ENCODE peak calls at places on chromosomes 13 and 19, in six cellular contexts. One of them, this sample, is unnamed.

GRCh38 chr19:49809155-49809986 is 3.7 kb downstream of the FUZ start:
- DNase-seq in trophoblast cell: no peak
- DNase-seq in neuronal stem cell: no peak
- DNase-seq in IMR-90: no peak
- DNase-seq in H1: no peak
- DNase-seq in mesenchymal stem cell: peak
- DNase-seq in this sample: peak

GRCh38 chr13:45775401-45775963 is 73.4 kb downstream of the CBY2 start:
- DNase-seq in neuronal stem cell: no peak
- DNase-seq in IMR-90: no peak
- DNase-seq in H1: no peak
- DNase-seq in mesenchymal stem cell: no peak
- DNase-seq in trophoblast cell: no peak
- DNase-seq in this sample: no peak

GRCh38 chr19:46206176-46206575 is 23.4 kb upstream of the IGFL1 start:
- DNase-seq in IMR-90: no peak
- DNase-seq in neuronal stem cell: no peak
- DNase-seq in trophoblast cell: no peak
- DNase-seq in mesenchymal stem cell: no peak
- DNase-seq in H1: no peak
- DNase-seq in this sample: no peak

GRCh38 chr13:89937420-89937819 is 1410.1 kb upstream of the MIR17HG start:
- DNase-seq in H1: no peak
- DNase-seq in trophoblast cell: no peak
- DNase-seq in neuronal stem cell: no peak
- DNase-seq in IMR-90: no peak
- DNase-seq in mesenchymal stem cell: no peak
- DNase-seq in this sample: no peak

GRCh38 chr13:106036870-106037269 is 498.6 kb downstream of the EFNB2 start:
- DNase-seq in IMR-90: no peak
- DNase-seq in H1: no peak
- DNase-seq in mesenchymal stem cell: no peak
- DNase-seq in trophoblast cell: no peak
- DNase-seq in neuronal stem cell: no peak
- DNase-seq in this sample: peak

GRCh38 chr19:42529248-42529764 is 1.0 kb upstream of the CEACAM1 start:
- DNase-seq in trophoblast cell: peak
- DNase-seq in IMR-90: peak
- DNase-seq in H1: peak
- DNase-seq in neuronal stem cell: peak
- DNase-seq in mesenchymal stem cell: peak
- DNase-seq in this sample: peak

GRCh38 chr13:110044521-110045200 is 258.3 kb upstream of the IRS2 start:
- DNase-seq in IMR-90: peak
- DNase-seq in trophoblast cell: no peak
- DNase-seq in mesenchymal stem cell: no peak
- DNase-seq in neuronal stem cell: no peak
- DNase-seq in H1: no peak
- DNase-seq in this sample: peak

GRCh38 chr19:11481777-11482383 is 1.0 kb upstream of the ELAVL3 start:
- DNase-seq in trophoblast cell: no peak
- DNase-seq in mesenchymal stem cell: peak
- DNase-seq in H1: peak
- DNase-seq in IMR-90: peak
- DNase-seq in neuronal stem cell: peak
- DNase-seq in this sample: peak

GRCh38 chr13:83184819-83185218 is 697.5 kb downstream of the SLITRK1 start:
- DNase-seq in mesenchymal stem cell: peak
- DNase-seq in neuronal stem cell: no peak
- DNase-seq in H1: no peak
- DNase-seq in IMR-90: peak
- DNase-seq in trophoblast cell: no peak
- DNase-seq in this sample: no peak

GRCh38 chr13:80873589-80873988 is 532.7 kb upstream of the SPRY2 start:
- DNase-seq in mesenchymal stem cell: no peak
- DNase-seq in neuronal stem cell: no peak
- DNase-seq in IMR-90: no peak
- DNase-seq in H1: no peak
- DNase-seq in trophoblast cell: no peak
- DNase-seq in this sample: no peak

GRCh38 chr13:72648513-72649065 is 78.8 kb downstream of the MZT1 start:
- DNase-seq in H1: no peak
- DNase-seq in IMR-90: no peak
- DNase-seq in mesenchymal stem cell: peak
- DNase-seq in trophoblast cell: no peak
- DNase-seq in neuronal stem cell: no peak
- DNase-seq in this sample: peak

GRCh38 chr19:37809366-37809765 is 30.0 kb upstream of the ZNF573 start:
- DNase-seq in H1: no peak
- DNase-seq in IMR-90: no peak
- DNase-seq in mesenchymal stem cell: no peak
- DNase-seq in trophoblast cell: peak
- DNase-seq in neuronal stem cell: no peak
- DNase-seq in this sample: no peak

GRCh38 chr19:46015961-46016425 is 6.9 kb downstream of the PGLYRP1 start:
- DNase-seq in H1: no peak
- DNase-seq in IMR-90: no peak
- DNase-seq in trophoblast cell: no peak
- DNase-seq in mesenchymal stem cell: no peak
- DNase-seq in neuronal stem cell: no peak
- DNase-seq in this sample: no peak

GRCh38 chr13:44810067-44810840 is 179.0 kb downstream of the NUFIP1 start:
- DNase-seq in neuronal stem cell: no peak
- DNase-seq in mesenchymal stem cell: no peak
- DNase-seq in IMR-90: no peak
- DNase-seq in trophoblast cell: peak
- DNase-seq in H1: no peak
- DNase-seq in this sample: no peak

GRCh38 chr19:12937243-12938053 is 961 bp upstream of the CALR start:
- DNase-seq in neuronal stem cell: no peak
- DNase-seq in trophoblast cell: no peak
- DNase-seq in IMR-90: no peak
- DNase-seq in H1: no peak
- DNase-seq in mesenchymal stem cell: peak
- DNase-seq in this sample: peak

GRCh38 chr19:4732680-4733114 is 9.1 kb upstream of the DPP9 start:
- DNase-seq in mesenchymal stem cell: peak
- DNase-seq in IMR-90: peak
- DNase-seq in neuronal stem cell: peak
- DNase-seq in trophoblast cell: peak
- DNase-seq in H1: no peak
- DNase-seq in this sample: peak

GRCh38 chr13:41458939-41459753 is 1.8 kb downstream of the RGCC start:
- DNase-seq in neuronal stem cell: no peak
- DNase-seq in IMR-90: peak
- DNase-seq in trophoblast cell: peak
- DNase-seq in H1: no peak
- DNase-seq in mesenchymal stem cell: peak
- DNase-seq in this sample: peak

GRCh38 chr13:113658836-113659235 is 838 bp upstream of the ATP4B start:
- DNase-seq in H1: no peak
- DNase-seq in trophoblast cell: no peak
- DNase-seq in neuronal stem cell: no peak
- DNase-seq in mesenchymal stem cell: no peak
- DNase-seq in IMR-90: no peak
- DNase-seq in this sample: no peak

GRCh38 chr13:38582133-38582532 is 104.7 kb upstream of the FREM2 start:
- DNase-seq in neuronal stem cell: peak
- DNase-seq in mesenchymal stem cell: peak
- DNase-seq in trophoblast cell: peak
- DNase-seq in IMR-90: peak
- DNase-seq in H1: no peak
- DNase-seq in this sample: peak

GRCh38 chr19:28577199-28577598 is 635.8 kb downstream of the UQCRFS1 start:
- DNase-seq in IMR-90: no peak
- DNase-seq in trophoblast cell: no peak
- DNase-seq in mesenchymal stem cell: no peak
- DNase-seq in neuronal stem cell: no peak
- DNase-seq in H1: no peak
- DNase-seq in this sample: no peak

GRCh38 chr19:19329199-19329598 is 8.6 kb downstream of the MAU2 start:
- DNase-seq in neuronal stem cell: no peak
- DNase-seq in mesenchymal stem cell: no peak
- DNase-seq in trophoblast cell: no peak
- DNase-seq in H1: no peak
- DNase-seq in IMR-90: no peak
- DNase-seq in this sample: no peak

GRCh38 chr13:71219671-71220070 is 647.3 kb downstream of the DACH1 start:
- DNase-seq in IMR-90: no peak
- DNase-seq in mesenchymal stem cell: no peak
- DNase-seq in H1: no peak
- DNase-seq in trophoblast cell: no peak
- DNase-seq in neuronal stem cell: no peak
- DNase-seq in this sample: no peak

GRCh38 chr19:12847159-12848139 is 9.1 kb downstream of the MAST1 start:
- DNase-seq in trophoblast cell: peak
- DNase-seq in neuronal stem cell: peak
- DNase-seq in IMR-90: peak
- DNase-seq in mesenchymal stem cell: peak
- DNase-seq in H1: no peak
- DNase-seq in this sample: peak

GRCh38 chr19:44512326-44513298 is 12.3 kb upstream of the ZNF180 start:
- DNase-seq in neuronal stem cell: no peak
- DNase-seq in IMR-90: peak
- DNase-seq in H1: peak
- DNase-seq in mesenchymal stem cell: peak
- DNase-seq in trophoblast cell: peak
- DNase-seq in this sample: peak

GRCh38 chr19:35596366-35596999 is 10.5 kb downstream of the PMIS2 start:
- DNase-seq in trophoblast cell: no peak
- DNase-seq in IMR-90: no peak
- DNase-seq in H1: no peak
- DNase-seq in mesenchymal stem cell: peak
- DNase-seq in neuronal stem cell: no peak
- DNase-seq in this sample: peak

GRCh38 chr19:42184401-42184861 is 33.0 kb downstream of the DEDD2 start:
- DNase-seq in trophoblast cell: peak
- DNase-seq in H1: peak
- DNase-seq in mesenchymal stem cell: peak
- DNase-seq in IMR-90: peak
- DNase-seq in neuronal stem cell: peak
- DNase-seq in this sample: peak

GRCh38 chr19:8973501-8974091 is 36.6 kb downstream of the MUC16 start:
- DNase-seq in mesenchymal stem cell: no peak
- DNase-seq in trophoblast cell: peak
- DNase-seq in H1: no peak
- DNase-seq in IMR-90: no peak
- DNase-seq in neuronal stem cell: no peak
- DNase-seq in this sample: peak

GRCh38 chr13:51594432-51594831 is 10.2 kb downstream of the WDFY2 start:
- DNase-seq in trophoblast cell: no peak
- DNase-seq in H1: no peak
- DNase-seq in neuronal stem cell: no peak
- DNase-seq in mesenchymal stem cell: no peak
- DNase-seq in IMR-90: no peak
- DNase-seq in this sample: peak

GRCh38 chr13:108060111-108060510 is 155.2 kb downstream of the LIG4 start:
- DNase-seq in mesenchymal stem cell: no peak
- DNase-seq in H1: peak
- DNase-seq in IMR-90: no peak
- DNase-seq in trophoblast cell: no peak
- DNase-seq in neuronal stem cell: no peak
- DNase-seq in this sample: peak

GRCh38 chr19:54875506-54875905 is 1.5 kb downstream of the FCAR start:
- DNase-seq in neuronal stem cell: no peak
- DNase-seq in IMR-90: no peak
- DNase-seq in H1: no peak
- DNase-seq in mesenchymal stem cell: no peak
- DNase-seq in trophoblast cell: no peak
- DNase-seq in this sample: no peak

GRCh38 chr19:5072115-5072514 is 103.2 kb downstream of the KDM4B start:
- DNase-seq in neuronal stem cell: no peak
- DNase-seq in H1: no peak
- DNase-seq in trophoblast cell: no peak
- DNase-seq in mesenchymal stem cell: no peak
- DNase-seq in IMR-90: no peak
- DNase-seq in this sample: no peak

GRCh38 chr13:113186061-113186900 is 22.2 kb downstream of the PCID2 start:
- DNase-seq in mesenchymal stem cell: no peak
- DNase-seq in trophoblast cell: no peak
- DNase-seq in neuronal stem cell: no peak
- DNase-seq in IMR-90: no peak
- DNase-seq in H1: no peak
- DNase-seq in this sample: no peak

GRCh38 chr19:13102416-13102665 is 317 bp downstream of the LYL1 start:
- DNase-seq in IMR-90: no peak
- DNase-seq in mesenchymal stem cell: peak
- DNase-seq in neuronal stem cell: no peak
- DNase-seq in H1: no peak
- DNase-seq in trophoblast cell: no peak
- DNase-seq in this sample: no peak

GRCh38 chr19:50820086-50820485 is 3.5 kb downstream of the KLK1 start:
- DNase-seq in neuronal stem cell: no peak
- DNase-seq in trophoblast cell: no peak
- DNase-seq in IMR-90: no peak
- DNase-seq in H1: no peak
- DNase-seq in mesenchymal stem cell: no peak
- DNase-seq in this sample: no peak
- H3K4me3 ChIP-seq in neuronal stem cell: no peak
- H3K4me3 ChIP-seq in trophoblast cell: no peak
- H3K4me3 ChIP-seq in IMR-90: no peak
- H3K4me3 ChIP-seq in H1: peak
- H3K4me3 ChIP-seq in mesenchymal stem cell: no peak
- H3K4me3 ChIP-seq in this sample: no peak

DNA sequence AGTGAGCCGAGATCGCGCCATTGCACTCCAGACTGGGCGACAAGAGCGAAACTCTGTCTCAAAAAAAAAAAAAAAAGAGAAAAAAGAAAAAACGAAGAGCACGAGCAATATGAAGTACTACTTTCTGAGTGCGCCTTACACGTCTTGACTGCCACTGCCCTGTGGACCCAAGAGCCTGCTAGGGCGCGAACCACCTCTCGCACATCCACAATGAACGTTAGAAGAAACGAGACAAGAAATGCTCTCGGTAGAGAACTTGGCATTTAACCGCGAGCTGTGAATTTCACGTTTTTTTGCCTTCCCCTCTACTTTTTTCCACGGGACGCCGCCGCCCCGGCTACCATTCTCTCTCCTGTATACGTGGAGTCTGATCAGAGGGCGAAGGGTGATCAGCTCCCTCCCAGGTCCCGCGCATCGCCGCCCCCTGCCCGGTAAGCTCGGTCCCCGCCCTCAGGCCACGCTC is 454 bp downstream of the TIMM44 start:
- DNase-seq in H1: no peak
- DNase-seq in mesenchymal stem cell: no peak
- DNase-seq in trophoblast cell: no peak
- DNase-seq in neuronal stem cell: no peak
- DNase-seq in IMR-90: no peak
- DNase-seq in this sample: peak
- H3K4ac ChIP-seq in H1: peak
- H3K4ac ChIP-seq in mesenchymal stem cell: peak
- H3K4ac ChIP-seq in trophoblast cell: peak
- H3K4ac ChIP-seq in neuronal stem cell: peak
- H3K4ac ChIP-seq in IMR-90: peak
- H3K4ac ChIP-seq in this sample: peak

GRCh38 chr13:25215253-25215575 is 43.1 kb upstream of the AMER2 start:
- DNase-seq in mesenchymal stem cell: no peak
- DNase-seq in trophoblast cell: no peak
- DNase-seq in IMR-90: no peak
- DNase-seq in neuronal stem cell: no peak
- DNase-seq in H1: no peak
- DNase-seq in this sample: no peak
- H3K4me2 ChIP-seq in mesenchymal stem cell: no peak
- H3K4me2 ChIP-seq in trophoblast cell: no peak
- H3K4me2 ChIP-seq in IMR-90: no peak
- H3K4me2 ChIP-seq in neuronal stem cell: no peak
- H3K4me2 ChIP-seq in H1: no peak
- H3K4me2 ChIP-seq in this sample: no peak

GRCh38 chr19:7083076-7083956 is 13.8 kb downstream of the ZNF557 start:
- DNase-seq in neuronal stem cell: no peak
- DNase-seq in H1: no peak
- DNase-seq in IMR-90: peak
- DNase-seq in mesenchymal stem cell: peak
- DNase-seq in trophoblast cell: no peak
- DNase-seq in this sample: peak
- H3K4me3 ChIP-seq in neuronal stem cell: no peak
- H3K4me3 ChIP-seq in H1: no peak
- H3K4me3 ChIP-seq in IMR-90: no peak
- H3K4me3 ChIP-seq in mesenchymal stem cell: peak
- H3K4me3 ChIP-seq in trophoblast cell: no peak
- H3K4me3 ChIP-seq in this sample: peak

This sample was measured in mesendoderm.